ENCODE peak calls at places on chromosomes 11 and 22, in eight cellular contexts. One of them, this sample, is unnamed.

GRCh38 chr11:75022759-75023396 is 34.1 kb downstream of the NEU3 start:
- DNase-seq in HCT116: peak
- DNase-seq in K562: peak
- DNase-seq in A549: peak
- DNase-seq in HepG2: peak
- DNase-seq in SK-N-SH: peak
- DNase-seq in H1: peak
- DNase-seq in GM12878: peak
- DNase-seq in this sample: peak

GRCh38 chr11:133181672-133182071 is 350.6 kb downstream of the OPCML start:
- DNase-seq in HCT116: no peak
- DNase-seq in K562: no peak
- DNase-seq in A549: no peak
- DNase-seq in HepG2: no peak
- DNase-seq in SK-N-SH: no peak
- DNase-seq in H1: no peak
- DNase-seq in GM12878: no peak
- DNase-seq in this sample: no peak

GRCh38 chr11:10551845-10552352 is 10.9 kb upstream of the RNF141 start:
- DNase-seq in HCT116: no peak
- DNase-seq in K562: no peak
- DNase-seq in A549: no peak
- DNase-seq in HepG2: no peak
- DNase-seq in SK-N-SH: no peak
- DNase-seq in H1: no peak
- DNase-seq in GM12878: no peak
- DNase-seq in this sample: no peak

GRCh38 chr11:36281850-36282249 is 7.4 kb downstream of the COMMD9 start:
- DNase-seq in HCT116: no peak
- DNase-seq in K562: no peak
- DNase-seq in A549: no peak
- DNase-seq in HepG2: no peak
- DNase-seq in SK-N-SH: no peak
- DNase-seq in H1: no peak
- DNase-seq in GM12878: no peak
- DNase-seq in this sample: no peak

GRCh38 chr11:127628463-127628785 is 627.9 kb upstream of the KIRREL3 start:
- DNase-seq in HCT116: no peak
- DNase-seq in K562: no peak
- DNase-seq in A549: no peak
- DNase-seq in HepG2: no peak
- DNase-seq in SK-N-SH: no peak
- DNase-seq in H1: no peak
- DNase-seq in GM12878: no peak
- DNase-seq in this sample: no peak

GRCh38 chr22:35102663-35103062 is 36.7 kb downstream of the ISX start:
- DNase-seq in HCT116: no peak
- DNase-seq in K562: peak
- DNase-seq in A549: peak
- DNase-seq in HepG2: no peak
- DNase-seq in SK-N-SH: no peak
- DNase-seq in H1: peak
- DNase-seq in GM12878: no peak
- DNase-seq in this sample: peak

GRCh38 chr11:111392552-111392951 is 13.5 kb upstream of the POU2AF1 start:
- DNase-seq in HCT116: no peak
- DNase-seq in K562: no peak
- DNase-seq in A549: no peak
- DNase-seq in HepG2: no peak
- DNase-seq in SK-N-SH: no peak
- DNase-seq in H1: no peak
- DNase-seq in GM12878: no peak
- DNase-seq in this sample: no peak

GRCh38 chr22:46090631-46091201 is 59.6 kb upstream of the PPARA start:
- DNase-seq in HCT116: no peak
- DNase-seq in K562: no peak
- DNase-seq in A549: no peak
- DNase-seq in HepG2: no peak
- DNase-seq in SK-N-SH: no peak
- DNase-seq in H1: no peak
- DNase-seq in GM12878: no peak
- DNase-seq in this sample: no peak

GRCh38 chr22:40196628-40197027 is 18.9 kb downstream of the TNRC6B start:
- DNase-seq in HCT116: no peak
- DNase-seq in K562: no peak
- DNase-seq in A549: peak
- DNase-seq in HepG2: no peak
- DNase-seq in SK-N-SH: no peak
- DNase-seq in H1: no peak
- DNase-seq in GM12878: peak
- DNase-seq in this sample: no peak

GRCh38 chr11:12917830-12918229 is 91.3 kb upstream of the RASSF10 start:
- DNase-seq in HCT116: no peak
- DNase-seq in K562: no peak
- DNase-seq in A549: no peak
- DNase-seq in HepG2: no peak
- DNase-seq in SK-N-SH: no peak
- DNase-seq in H1: no peak
- DNase-seq in GM12878: no peak
- DNase-seq in this sample: no peak

GRCh38 chr22:46985507-46985882 is 223.0 kb downstream of the TBC1D22A start:
- DNase-seq in HCT116: no peak
- DNase-seq in K562: no peak
- DNase-seq in A549: no peak
- DNase-seq in HepG2: no peak
- DNase-seq in SK-N-SH: no peak
- DNase-seq in H1: no peak
- DNase-seq in GM12878: no peak
- DNase-seq in this sample: no peak

GRCh38 chr22:33018232-33018864 is 39.8 kb downstream of the SYN3 start:
- DNase-seq in HCT116: peak
- DNase-seq in K562: peak
- DNase-seq in A549: peak
- DNase-seq in HepG2: peak
- DNase-seq in SK-N-SH: peak
- DNase-seq in H1: peak
- DNase-seq in GM12878: peak
- DNase-seq in this sample: peak

DNA sequence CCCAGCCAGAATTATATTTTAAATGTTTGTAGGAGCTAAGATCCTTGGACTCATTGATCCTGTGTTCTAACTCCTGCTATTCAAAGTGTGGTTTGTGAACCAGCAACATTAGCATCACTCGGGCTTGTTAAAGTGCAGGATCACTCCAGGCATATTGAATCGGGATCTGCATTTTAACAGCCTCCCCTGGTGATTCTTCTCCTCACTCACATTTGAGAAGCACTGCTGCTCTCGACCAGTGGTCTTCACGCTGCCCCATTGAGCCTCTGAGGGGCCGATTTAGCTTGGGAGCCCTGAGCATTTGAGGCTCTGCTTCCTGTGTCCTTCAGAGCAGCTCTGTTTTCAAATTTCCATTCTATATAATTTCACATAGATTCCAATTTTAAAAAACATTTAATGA is 10.9 kb downstream of the MADD start:
- DNase-seq in HCT116: no peak
- DNase-seq in K562: no peak
- DNase-seq in A549: no peak
- DNase-seq in HepG2: no peak
- DNase-seq in SK-N-SH: no peak
- DNase-seq in H1: no peak
- DNase-seq in GM12878: no peak
- DNase-seq in this sample: no peak
- H3K4me3 ChIP-seq in HCT116: no peak
- H3K4me3 ChIP-seq in K562: no peak
- H3K4me3 ChIP-seq in A549: no peak
- H3K4me3 ChIP-seq in HepG2: no peak
- H3K4me3 ChIP-seq in SK-N-SH: no peak
- H3K4me3 ChIP-seq in H1: no peak
- H3K4me3 ChIP-seq in GM12878: no peak
- H3K4me3 ChIP-seq in this sample: no peak

DNA sequence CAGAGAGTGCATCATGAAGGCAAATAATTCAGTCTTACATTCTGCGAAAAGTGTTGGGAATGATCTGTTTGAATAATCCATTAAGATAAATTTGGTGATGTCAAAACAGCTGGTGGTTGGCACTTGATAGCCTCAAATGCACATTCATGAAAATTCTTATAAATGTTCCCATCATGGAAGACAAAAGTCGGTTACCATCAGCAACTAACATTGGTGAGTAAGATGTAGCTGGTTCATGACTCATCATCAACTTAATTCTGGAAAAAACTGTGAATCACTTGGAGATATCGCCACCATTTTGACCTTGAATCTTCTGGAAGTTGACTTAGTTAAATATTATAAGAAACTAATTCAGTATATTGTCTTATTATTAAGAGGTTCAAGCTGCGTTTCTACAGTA is 11.2 kb downstream of the CRYBB1 start:
- DNase-seq in HCT116: no peak
- DNase-seq in K562: no peak
- DNase-seq in A549: peak
- DNase-seq in HepG2: no peak
- DNase-seq in SK-N-SH: no peak
- DNase-seq in H1: no peak
- DNase-seq in GM12878: no peak
- DNase-seq in this sample: no peak
- TF ChIP-seq MAX in HCT116: no peak
- TF ChIP-seq MAX in K562: no peak
- TF ChIP-seq MAX in A549: no peak
- TF ChIP-seq MAX in HepG2: no peak
- TF ChIP-seq MAX in SK-N-SH: no peak
- TF ChIP-seq MAX in H1: no peak
- TF ChIP-seq MAX in GM12878: no peak
- TF ChIP-seq MAX in this sample: no peak

GRCh38 chr11:13963949-13964770 is 1.6 kb downstream of the SPON1 start:
- DNase-seq in HCT116: no peak
- DNase-seq in K562: no peak
- DNase-seq in A549: no peak
- DNase-seq in HepG2: no peak
- DNase-seq in SK-N-SH: peak
- DNase-seq in H1: no peak
- DNase-seq in GM12878: no peak
- DNase-seq in this sample: no peak
- H3K4me3 ChIP-seq in HCT116: no peak
- H3K4me3 ChIP-seq in K562: no peak
- H3K4me3 ChIP-seq in A549: no peak
- H3K4me3 ChIP-seq in HepG2: no peak
- H3K4me3 ChIP-seq in SK-N-SH: no peak
- H3K4me3 ChIP-seq in H1: peak
- H3K4me3 ChIP-seq in GM12878: no peak
- H3K4me3 ChIP-seq in this sample: no peak

DNA sequence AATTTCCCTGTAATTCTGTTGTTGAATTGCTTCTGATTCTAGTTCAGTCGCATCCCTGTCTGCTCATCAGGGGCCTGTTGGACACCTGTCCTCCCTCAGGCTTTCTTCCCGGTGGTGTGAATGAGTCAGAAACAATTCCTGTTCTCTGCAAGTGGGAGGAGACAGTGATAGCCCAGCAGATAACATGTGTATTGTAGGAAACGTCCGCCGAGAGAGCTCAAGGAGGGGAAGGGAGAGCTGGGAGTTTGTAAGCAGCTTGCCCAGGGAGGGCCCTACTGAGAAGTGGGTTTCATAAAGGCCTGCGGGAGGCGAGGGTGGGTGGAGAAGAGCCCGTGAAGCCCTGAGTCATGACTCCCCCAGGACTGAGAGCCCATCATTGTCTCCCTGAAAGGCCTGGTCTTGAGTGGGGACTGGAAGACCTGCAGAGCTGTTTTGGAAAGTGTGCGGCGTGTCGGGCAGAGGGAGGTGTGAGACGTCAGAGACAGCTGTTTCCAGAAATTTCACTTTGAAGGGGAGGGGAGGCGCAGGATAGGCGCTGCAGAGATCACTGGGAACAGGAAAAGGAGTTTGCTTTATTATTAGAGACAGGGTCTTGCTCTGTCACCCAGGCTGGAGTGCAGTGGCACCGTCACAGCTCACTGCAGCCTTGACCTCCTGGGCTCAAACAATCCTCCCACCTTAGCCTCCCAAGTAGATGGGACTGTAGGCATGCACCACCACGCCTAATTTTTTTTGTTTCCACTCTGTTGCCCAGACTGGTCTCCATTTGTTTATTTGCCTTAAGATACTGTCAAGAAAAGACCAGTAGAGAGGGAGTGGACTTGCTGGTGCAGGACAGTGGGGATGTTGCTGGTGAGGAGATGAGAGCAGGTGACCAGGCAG is 35.3 kb downstream of the NADSYN1 start:
- DNase-seq in HCT116: no peak
- DNase-seq in K562: peak
- DNase-seq in A549: peak
- DNase-seq in HepG2: no peak
- DNase-seq in SK-N-SH: peak
- DNase-seq in H1: no peak
- DNase-seq in GM12878: no peak
- DNase-seq in this sample: no peak
- TF ChIP-seq MAX in HCT116: no peak
- TF ChIP-seq MAX in K562: no peak
- TF ChIP-seq MAX in A549: no peak
- TF ChIP-seq MAX in HepG2: no peak
- TF ChIP-seq MAX in SK-N-SH: peak
- TF ChIP-seq MAX in H1: no peak
- TF ChIP-seq MAX in GM12878: no peak
- TF ChIP-seq MAX in this sample: no peak

DNA sequence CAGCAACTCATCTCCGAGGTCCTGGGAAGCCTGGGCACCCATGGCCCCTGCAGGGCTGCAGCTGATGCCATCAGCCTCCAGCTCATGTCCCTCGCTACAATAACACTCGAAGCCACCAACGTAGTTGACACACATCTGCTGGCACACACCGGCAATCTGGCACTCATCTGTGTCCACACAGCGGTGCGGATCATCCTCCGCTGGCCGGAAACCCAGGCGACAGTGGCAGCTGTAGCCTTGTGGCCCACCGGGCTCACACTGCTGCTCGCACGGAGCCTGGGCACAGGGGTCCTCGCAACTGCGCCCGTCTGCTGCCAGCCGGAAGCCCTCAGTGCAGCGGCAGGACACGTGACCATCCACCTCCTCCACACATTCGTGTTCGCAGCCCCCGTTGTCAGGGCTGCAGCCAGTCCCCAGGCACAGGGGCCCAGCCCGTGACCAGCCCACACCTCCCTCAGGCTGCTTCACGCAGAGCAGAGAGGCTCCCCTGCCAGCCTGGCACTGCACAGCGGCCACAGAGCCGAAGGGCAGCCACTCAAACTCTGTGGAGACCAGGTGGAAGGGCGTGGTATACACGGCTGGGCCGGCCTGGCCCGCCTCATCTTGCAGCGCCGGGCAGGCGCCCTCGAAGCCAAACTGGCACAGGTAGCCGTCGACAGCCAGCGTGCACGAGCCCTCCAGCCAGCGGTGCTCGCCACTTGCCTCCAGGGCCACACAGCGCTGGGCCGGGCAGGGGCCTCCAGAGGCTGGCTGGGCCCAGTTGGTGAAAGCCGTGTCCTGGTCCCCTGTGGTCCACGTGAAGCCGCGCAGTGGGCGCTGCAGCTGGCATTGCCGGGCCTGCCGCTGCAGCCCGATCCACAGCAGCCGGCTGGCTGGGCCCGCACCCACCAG is 678 bp downstream of the CD248 start:
- DNase-seq in HCT116: no peak
- DNase-seq in K562: no peak
- DNase-seq in A549: no peak
- DNase-seq in HepG2: no peak
- DNase-seq in SK-N-SH: no peak
- DNase-seq in H1: no peak
- DNase-seq in GM12878: no peak
- DNase-seq in this sample: no peak
- H3K4me3 ChIP-seq in HCT116: no peak
- H3K4me3 ChIP-seq in K562: no peak
- H3K4me3 ChIP-seq in A549: no peak
- H3K4me3 ChIP-seq in HepG2: no peak
- H3K4me3 ChIP-seq in SK-N-SH: no peak
- H3K4me3 ChIP-seq in H1: no peak
- H3K4me3 ChIP-seq in GM12878: no peak
- H3K4me3 ChIP-seq in this sample: no peak

This sample was measured in NB4.